ENCODE peak calls at places on chromosome 13, in six cellular contexts. M is GM06990, I is thoracic aorta, O is GM04504, B is T-cell, W is SK-N-DZ. N is an unnamed sample.

GRCh38 chr13:65597839-65598818 is 1632.0 kb downstream of the PCDH9 start:
- DNase-seq in M (no peak), I (no peak), O (peak), B (no peak), W (no peak), N (no peak)

GRCh38 chr13:25288966-25289365 is 1.7 kb upstream of the MTMR6 start:
- DNase-seq in M (no peak), I (no peak), O (no peak), B (no peak), W (no peak), N (no peak)

GRCh38 chr13:37657134-37657533 is 58.6 kb upstream of the POSTN start:
- DNase-seq in M (no peak), I (no peak), O (no peak), B (no peak), W (no peak), N (no peak)

GRCh38 chr13:98575009-98575866 is 1.7 kb downstream of the STK24 start:
- DNase-seq in M (no peak), I (no peak), O (no peak), B (no peak), W (no peak), N (no peak)

GRCh38 chr13:101454767-101455166 is 2.3 kb downstream of the ITGBL1 start:
- DNase-seq in M (no peak), I (no peak), O (no peak), B (no peak), W (no peak), N (no peak)

GRCh38 chr13:72150502-72150901 is 283.5 kb upstream of the DACH1 start:
- DNase-seq in M (no peak), I (no peak), O (no peak), B (no peak), W (no peak), N (no peak)

GRCh38 chr13:46778879-46779278 is 18.1 kb downstream of the ESD start:
- DNase-seq in M (no peak), I (no peak), O (peak), B (no peak), W (no peak), N (no peak)

GRCh38 chr13:19587635-19588300 is 26.4 kb upstream of the TPTE2 start:
- DNase-seq in M (peak), I (no peak), O (no peak), B (no peak), W (peak), N (no peak)

GRCh38 chr13:73335226-73335625 is 276.4 kb downstream of the KLF5 start:
- DNase-seq in M (no peak), I (no peak), O (peak), B (no peak), W (no peak), N (no peak)

GRCh38 chr13:99855516-99855915 is 116.1 kb downstream of the ZIC5 start:
- DNase-seq in M (no peak), I (no peak), O (no peak), B (no peak), W (no peak), N (no peak)

GRCh38 chr13:96671073-96671472 is 323.2 kb downstream of the OXGR1 start:
- DNase-seq in M (no peak), I (no peak), O (no peak), B (no peak), W (no peak), N (no peak)

GRCh38 chr13:49635599-49636433 is 7.5 kb downstream of the ARL11 start:
- DNase-seq in M (no peak), I (no peak), O (no peak), B (peak), W (no peak), N (peak)

GRCh38 chr13:83943530-83944279 is 61.4 kb upstream of the SLITRK1 start:
- DNase-seq in M (no peak), I (no peak), O (no peak), B (no peak), W (no peak), N (no peak)

GRCh38 chr13:60139272-60139671 is 24.5 kb downstream of the DIAPH3 start:
- DNase-seq in M (no peak), I (no peak), O (no peak), B (no peak), W (no peak), N (no peak)

GRCh38 chr13:85170372-85170771 is 628.8 kb downstream of the SLITRK6 start:
- DNase-seq in M (no peak), I (no peak), O (no peak), B (no peak), W (no peak), N (no peak)

GRCh38 chr13:33509642-33510229 is 224.2 kb upstream of the STARD13 start:
- DNase-seq in M (no peak), I (no peak), O (peak), B (no peak), W (no peak), N (no peak)

GRCh38 chr13:113164492-113164891 is 6.0 kb downstream of the PROZ start:
- DNase-seq in M (no peak), I (no peak), O (no peak), B (no peak), W (no peak), N (no peak)

GRCh38 chr13:97878421-97879375 is 74.8 kb upstream of the IPO5 start:
- DNase-seq in M (no peak), I (no peak), O (no peak), B (no peak), W (no peak), N (no peak)

GRCh38 chr13:74026753-74027152 is 107.5 kb downstream of the KLF12 start:
- DNase-seq in M (peak), I (no peak), O (no peak), B (peak), W (no peak), N (peak)

GRCh38 chr13:69579351-69579750 is 528.3 kb upstream of the ATXN8OS start:
- DNase-seq in M (no peak), I (no peak), O (no peak), B (no peak), W (peak), N (no peak)

GRCh38 chr13:85381082-85381481 is 418.1 kb downstream of the SLITRK6 start:
- DNase-seq in M (no peak), I (no peak), O (no peak), B (no peak), W (no peak), N (no peak)

GRCh38 chr13:73334459-73334858 is 275.7 kb downstream of the KLF5 start:
- DNase-seq in M (no peak), I (no peak), O (peak), B (no peak), W (no peak), N (no peak)

GRCh38 chr13:83929147-83929546 is 46.9 kb upstream of the SLITRK1 start:
- DNase-seq in M (no peak), I (no peak), O (no peak), B (no peak), W (no peak), N (no peak)

GRCh38 chr13:48504606-48505369 is 28.1 kb downstream of the RCBTB2 start:
- DNase-seq in M (no peak), I (no peak), O (no peak), B (peak), W (no peak), N (no peak)

GRCh38 chr13:29935309-29935981 is 85.0 kb upstream of the UBL3 start:
- DNase-seq in M (peak), I (no peak), O (no peak), B (peak), W (no peak), N (peak)

GRCh38 chr13:46168818-46169217 is 13.2 kb downstream of the LCP1 start:
- DNase-seq in M (no peak), I (no peak), O (no peak), B (no peak), W (no peak), N (no peak)

GRCh38 chr13:101449971-101450748 is 2.3 kb upstream of the ITGBL1 start:
- DNase-seq in M (no peak), I (no peak), O (peak), B (no peak), W (no peak), N (no peak)

GRCh38 chr13:110767476-110767875 is 54.0 kb downstream of the ING1 start:
- DNase-seq in M (no peak), I (no peak), O (no peak), B (no peak), W (no peak), N (no peak)

GRCh38 chr13:39224841-39225240 is 186.6 kb downstream of the NHLRC3 start:
- DNase-seq in M (no peak), I (no peak), O (no peak), B (no peak), W (no peak), N (no peak)

GRCh38 chr13:109738298-109738746 is 48.1 kb downstream of the IRS2 start:
- DNase-seq in M (no peak), I (no peak), O (no peak), B (no peak), W (no peak), N (no peak)

GRCh38 chr13:44814836-44815235 is 174.4 kb downstream of the NUFIP1 start:
- DNase-seq in M (no peak), I (no peak), O (no peak), B (no peak), W (no peak), N (no peak)

GRCh38 chr13:75566658-75567057 is 17.1 kb downstream of the UCHL3 start:
- DNase-seq in M (no peak), I (no peak), O (no peak), B (no peak), W (no peak), N (no peak)

GRCh38 chr13:29922281-29922821 is 71.9 kb upstream of the UBL3 start:
- DNase-seq in M (no peak), I (no peak), O (peak), B (no peak), W (no peak), N (no peak)

GRCh38 chr13:38898481-38898880 is 92.2 kb downstream of the STOML3 start:
- DNase-seq in M (no peak), I (no peak), O (no peak), B (no peak), W (no peak), N (no peak)

GRCh38 chr13:73039201-73040108 is 19.4 kb upstream of the KLF5 start:
- DNase-seq in M (no peak), I (no peak), O (no peak), B (no peak), W (no peak), N (no peak)

GRCh38 chr13:111256946-111257345 is 63.5 kb upstream of the TEX29 start:
- DNase-seq in M (no peak), I (no peak), O (no peak), B (no peak), W (no peak), N (no peak)